ENCODE peak calls at places on chromosome 2, in five cellular contexts. One of them, this sample, is unnamed.
A peak's percentile ranks its signal among the peaks of the same experiment; 100 is the strongest.

GRCh38 chr2:58893645-58894336 is 652.7 kb upstream of the FANCL start:
- DNase-seq in HFFc6: no peak
- DNase-seq in transverse colon: no peak
- DNase-seq in Calu3: no peak
- DNase-seq in iPS DF 19.7: no peak
- DNase-seq in this sample: no peak

GRCh38 chr2:185316383-185316782 is 422.2 kb upstream of the FSIP2 start:
- DNase-seq in HFFc6: no peak
- DNase-seq in transverse colon: no peak
- DNase-seq in Calu3: no peak
- DNase-seq in iPS DF 19.7: no peak
- DNase-seq in this sample: no peak

GRCh38 chr2:13996527-13996926 is 636.0 kb upstream of the LRATD1 start:
- DNase-seq in HFFc6: no peak
- DNase-seq in transverse colon: no peak
- DNase-seq in Calu3: no peak
- DNase-seq in iPS DF 19.7: no peak
- DNase-seq in this sample: no peak

GRCh38 chr2:27081984-27082772 is 3.8 kb downstream of the EMILIN1 start:
- DNase-seq in HFFc6: no peak
- DNase-seq in transverse colon: no peak
- DNase-seq in Calu3: no peak
- DNase-seq in iPS DF 19.7: no peak
- DNase-seq in this sample: no peak

GRCh38 chr2:172525601-172526000 is 30.3 kb upstream of the PDK1 start:
- DNase-seq in HFFc6: no peak
- DNase-seq in transverse colon: no peak
- DNase-seq in Calu3: peak; percentile 64
- DNase-seq in iPS DF 19.7: no peak
- DNase-seq in this sample: no peak

GRCh38 chr2:205749078-205749477 is 66.8 kb downstream of the NRP2 start:
- DNase-seq in HFFc6: no peak
- DNase-seq in transverse colon: no peak
- DNase-seq in Calu3: peak; percentile 25
- DNase-seq in iPS DF 19.7: no peak
- DNase-seq in this sample: no peak

GRCh38 chr2:23859983-23860382 is 66.9 kb downstream of the ATAD2B start:
- DNase-seq in HFFc6: peak; percentile 32
- DNase-seq in transverse colon: no peak
- DNase-seq in Calu3: no peak
- DNase-seq in iPS DF 19.7: no peak
- DNase-seq in this sample: no peak

GRCh38 chr2:152284398-152284797 is 50.6 kb upstream of the FMNL2 start:
- DNase-seq in HFFc6: no peak
- DNase-seq in transverse colon: no peak
- DNase-seq in Calu3: no peak
- DNase-seq in iPS DF 19.7: no peak
- DNase-seq in this sample: no peak

GRCh38 chr2:178478442-178479274 is at the start of gene FKBP7:
- DNase-seq in HFFc6: peak; percentile 69
- DNase-seq in transverse colon: peak; percentile 91
- DNase-seq in Calu3: peak; percentile 85
- DNase-seq in iPS DF 19.7: peak; percentile 52
- DNase-seq in this sample: peak; percentile 84

GRCh38 chr2:233107906-233108305 is 47.8 kb downstream of the INPP5D start:
- DNase-seq in HFFc6: no peak
- DNase-seq in transverse colon: no peak
- DNase-seq in Calu3: no peak
- DNase-seq in iPS DF 19.7: no peak
- DNase-seq in this sample: no peak

GRCh38 chr2:135742307-135742838 is 718 bp downstream of the UBXN4 start:
- DNase-seq in HFFc6: peak; percentile 44
- DNase-seq in transverse colon: peak; percentile 36
- DNase-seq in Calu3: peak; percentile 42
- DNase-seq in iPS DF 19.7: no peak
- DNase-seq in this sample: no peak

GRCh38 chr2:13574831-13575230 is 858.1 kb downstream of the TRIB2 start:
- DNase-seq in HFFc6: no peak
- DNase-seq in transverse colon: no peak
- DNase-seq in Calu3: no peak
- DNase-seq in iPS DF 19.7: no peak
- DNase-seq in this sample: no peak

GRCh38 chr2:214341636-214342035 is 69.2 kb upstream of the VWC2L start:
- DNase-seq in HFFc6: no peak
- DNase-seq in transverse colon: no peak
- DNase-seq in Calu3: no peak
- DNase-seq in iPS DF 19.7: no peak
- DNase-seq in this sample: no peak

This sample was measured in left colon.